ENCODE peak calls at places on chromosome 12, in eight cellular contexts. One of them, this sample, is unnamed.

GRCh38 chr12:94172031-94172430 is 23.7 kb downstream of the PLXNC1 start:
- DNase-seq in T follicular helper cell: no peak
- DNase-seq in CD4-positive, alpha-beta T cell: no peak
- DNase-seq in activated T-helper 1 cell treated with anti-CD3 and anti-CD28 coated beads, Interleukin-2, amount 50 U/mL, for 16 hours: no peak
- DNase-seq in endothelial cell: no peak
- DNase-seq in stimulated activated CD4-positive, alpha-beta T cell treated with anti-CD3 and anti-CD28 coated beads, Interleukin-2, amount 100 ng/mL, for 24 hours: peak
- DNase-seq in CD14-positive monocyte: peak
- DNase-seq in GM12892: no peak
- DNase-seq in this sample: no peak

GRCh38 chr12:57795354-57795753 is 12.8 kb downstream of the TSFM start:
- DNase-seq in CD14-positive monocyte: no peak
- DNase-seq in activated T-helper 1 cell treated with anti-CD3 and anti-CD28 coated beads, Interleukin-2, amount 50 U/mL, for 16 hours: no peak
- DNase-seq in T follicular helper cell: no peak
- DNase-seq in endothelial cell: no peak
- DNase-seq in GM12892: no peak
- DNase-seq in stimulated activated CD4-positive, alpha-beta T cell treated with anti-CD3 and anti-CD28 coated beads, Interleukin-2, amount 100 ng/mL, for 24 hours: no peak
- DNase-seq in CD4-positive, alpha-beta T cell: no peak
- DNase-seq in this sample: no peak

GRCh38 chr12:100926669-100927248 is 132.2 kb downstream of the ANO4 start:
- DNase-seq in T follicular helper cell: no peak
- DNase-seq in GM12892: no peak
- DNase-seq in activated T-helper 1 cell treated with anti-CD3 and anti-CD28 coated beads, Interleukin-2, amount 50 U/mL, for 16 hours: no peak
- DNase-seq in stimulated activated CD4-positive, alpha-beta T cell treated with anti-CD3 and anti-CD28 coated beads, Interleukin-2, amount 100 ng/mL, for 24 hours: no peak
- DNase-seq in CD14-positive monocyte: no peak
- DNase-seq in endothelial cell: peak
- DNase-seq in CD4-positive, alpha-beta T cell: no peak
- DNase-seq in this sample: no peak

GRCh38 chr12:124013073-124013472 is 40.1 kb downstream of the ZNF664 start:
- DNase-seq in CD4-positive, alpha-beta T cell: no peak
- DNase-seq in stimulated activated CD4-positive, alpha-beta T cell treated with anti-CD3 and anti-CD28 coated beads, Interleukin-2, amount 100 ng/mL, for 24 hours: no peak
- DNase-seq in CD14-positive monocyte: no peak
- DNase-seq in GM12892: no peak
- DNase-seq in endothelial cell: no peak
- DNase-seq in T follicular helper cell: no peak
- DNase-seq in activated T-helper 1 cell treated with anti-CD3 and anti-CD28 coated beads, Interleukin-2, amount 50 U/mL, for 16 hours: no peak
- DNase-seq in this sample: no peak

GRCh38 chr12:102114212-102114611 is 5.7 kb downstream of the NUP37 start:
- DNase-seq in CD14-positive monocyte: no peak
- DNase-seq in T follicular helper cell: no peak
- DNase-seq in stimulated activated CD4-positive, alpha-beta T cell treated with anti-CD3 and anti-CD28 coated beads, Interleukin-2, amount 100 ng/mL, for 24 hours: no peak
- DNase-seq in GM12892: no peak
- DNase-seq in activated T-helper 1 cell treated with anti-CD3 and anti-CD28 coated beads, Interleukin-2, amount 50 U/mL, for 16 hours: no peak
- DNase-seq in endothelial cell: no peak
- DNase-seq in CD4-positive, alpha-beta T cell: no peak
- DNase-seq in this sample: no peak

GRCh38 chr12:53791735-53792326 is 40.1 kb upstream of the CISTR start:
- DNase-seq in stimulated activated CD4-positive, alpha-beta T cell treated with anti-CD3 and anti-CD28 coated beads, Interleukin-2, amount 100 ng/mL, for 24 hours: peak
- DNase-seq in activated T-helper 1 cell treated with anti-CD3 and anti-CD28 coated beads, Interleukin-2, amount 50 U/mL, for 16 hours: no peak
- DNase-seq in CD4-positive, alpha-beta T cell: peak
- DNase-seq in CD14-positive monocyte: no peak
- DNase-seq in endothelial cell: peak
- DNase-seq in GM12892: no peak
- DNase-seq in T follicular helper cell: peak
- DNase-seq in this sample: no peak

GRCh38 chr12:110010853-110011835 is 11.9 kb downstream of the ANKRD13A start:
- DNase-seq in CD14-positive monocyte: no peak
- DNase-seq in activated T-helper 1 cell treated with anti-CD3 and anti-CD28 coated beads, Interleukin-2, amount 50 U/mL, for 16 hours: no peak
- DNase-seq in endothelial cell: no peak
- DNase-seq in GM12892: no peak
- DNase-seq in T follicular helper cell: no peak
- DNase-seq in stimulated activated CD4-positive, alpha-beta T cell treated with anti-CD3 and anti-CD28 coated beads, Interleukin-2, amount 100 ng/mL, for 24 hours: no peak
- DNase-seq in CD4-positive, alpha-beta T cell: no peak
- DNase-seq in this sample: no peak

GRCh38 chr12:31117203-31118011 is 43.7 kb downstream of the DDX11 start:
- DNase-seq in T follicular helper cell: peak
- DNase-seq in activated T-helper 1 cell treated with anti-CD3 and anti-CD28 coated beads, Interleukin-2, amount 50 U/mL, for 16 hours: peak
- DNase-seq in endothelial cell: peak
- DNase-seq in CD14-positive monocyte: no peak
- DNase-seq in CD4-positive, alpha-beta T cell: peak
- DNase-seq in stimulated activated CD4-positive, alpha-beta T cell treated with anti-CD3 and anti-CD28 coated beads, Interleukin-2, amount 100 ng/mL, for 24 hours: peak
- DNase-seq in GM12892: peak
- DNase-seq in this sample: peak

GRCh38 chr12:110224379-110225304 is 56.4 kb upstream of the ATP2A2 start:
- DNase-seq in CD4-positive, alpha-beta T cell: no peak
- DNase-seq in GM12892: no peak
- DNase-seq in endothelial cell: no peak
- DNase-seq in CD14-positive monocyte: no peak
- DNase-seq in stimulated activated CD4-positive, alpha-beta T cell treated with anti-CD3 and anti-CD28 coated beads, Interleukin-2, amount 100 ng/mL, for 24 hours: no peak
- DNase-seq in T follicular helper cell: no peak
- DNase-seq in activated T-helper 1 cell treated with anti-CD3 and anti-CD28 coated beads, Interleukin-2, amount 50 U/mL, for 16 hours: no peak
- DNase-seq in this sample: no peak

GRCh38 chr12:93990832-93991748 is 157.3 kb upstream of the PLXNC1 start:
- DNase-seq in activated T-helper 1 cell treated with anti-CD3 and anti-CD28 coated beads, Interleukin-2, amount 50 U/mL, for 16 hours: no peak
- DNase-seq in stimulated activated CD4-positive, alpha-beta T cell treated with anti-CD3 and anti-CD28 coated beads, Interleukin-2, amount 100 ng/mL, for 24 hours: no peak
- DNase-seq in T follicular helper cell: no peak
- DNase-seq in CD14-positive monocyte: no peak
- DNase-seq in GM12892: no peak
- DNase-seq in CD4-positive, alpha-beta T cell: no peak
- DNase-seq in endothelial cell: peak
- DNase-seq in this sample: no peak

GRCh38 chr12:113181975-113182374 is 3.3 kb downstream of the DDX54 start:
- DNase-seq in stimulated activated CD4-positive, alpha-beta T cell treated with anti-CD3 and anti-CD28 coated beads, Interleukin-2, amount 100 ng/mL, for 24 hours: no peak
- DNase-seq in activated T-helper 1 cell treated with anti-CD3 and anti-CD28 coated beads, Interleukin-2, amount 50 U/mL, for 16 hours: no peak
- DNase-seq in endothelial cell: no peak
- DNase-seq in GM12892: no peak
- DNase-seq in CD14-positive monocyte: no peak
- DNase-seq in CD4-positive, alpha-beta T cell: no peak
- DNase-seq in T follicular helper cell: no peak
- DNase-seq in this sample: no peak

GRCh38 chr12:77914089-77914488 is 83.4 kb downstream of the NAV3 start:
- DNase-seq in endothelial cell: no peak
- DNase-seq in activated T-helper 1 cell treated with anti-CD3 and anti-CD28 coated beads, Interleukin-2, amount 50 U/mL, for 16 hours: no peak
- DNase-seq in T follicular helper cell: no peak
- DNase-seq in CD4-positive, alpha-beta T cell: no peak
- DNase-seq in stimulated activated CD4-positive, alpha-beta T cell treated with anti-CD3 and anti-CD28 coated beads, Interleukin-2, amount 100 ng/mL, for 24 hours: no peak
- DNase-seq in CD14-positive monocyte: no peak
- DNase-seq in GM12892: no peak
- DNase-seq in this sample: no peak

GRCh38 chr12:48881652-48882324 is 16.1 kb upstream of the RND1 start:
- DNase-seq in endothelial cell: no peak
- DNase-seq in T follicular helper cell: no peak
- DNase-seq in CD4-positive, alpha-beta T cell: no peak
- DNase-seq in activated T-helper 1 cell treated with anti-CD3 and anti-CD28 coated beads, Interleukin-2, amount 50 U/mL, for 16 hours: no peak
- DNase-seq in stimulated activated CD4-positive, alpha-beta T cell treated with anti-CD3 and anti-CD28 coated beads, Interleukin-2, amount 100 ng/mL, for 24 hours: no peak
- DNase-seq in CD14-positive monocyte: no peak
- DNase-seq in GM12892: no peak
- DNase-seq in this sample: no peak